ENCODE peak calls at places on chromosome 18, in four cellular contexts. D, L, J and P are unnamed samples.

GRCh38 chr18:32048507-32049091 is 30.0 kb downstream of the RNF125 start:
- DNase-seq in D (no peak), L (peak; percentile 23), J (no peak), P (no peak)

GRCh38 chr18:22032392-22032961 is 136.9 kb upstream of the GATA6 start:
- DNase-seq in D (no peak), L (no peak), J (no peak), P (no peak)

GRCh38 chr18:33612632-33613031 is 34.6 kb downstream of the ASXL3 start:
- DNase-seq in D (no peak), L (no peak), J (no peak), P (no peak)

GRCh38 chr18:55588876-55589595 is 1.0 kb upstream of the TCF4 start:
- DNase-seq in D (no peak), L (no peak), J (no peak), P (no peak)

GRCh38 chr18:61502472-61502871 is 169.2 kb downstream of the CDH20 start:
- DNase-seq in D (no peak), L (peak; percentile 21), J (no peak), P (no peak)

GRCh38 chr18:475202-475624 is 25.3 kb downstream of the COLEC12 start:
- DNase-seq in D (no peak), L (no peak), J (no peak), P (no peak)

GRCh38 chr18:76408480-76409067 is 86.5 kb downstream of the ZNF516 start:
- DNase-seq in D (no peak), L (no peak), J (peak; percentile 56), P (no peak)

GRCh38 chr18:75437979-75438378 is 10.5 kb upstream of the SMIM21 start:
- DNase-seq in D (no peak), L (no peak), J (no peak), P (no peak)

GRCh38 chr18:48785686-48786470 is 164.9 kb downstream of the SMAD7 start:
- DNase-seq in D (no peak), L (no peak), J (no peak), P (peak; percentile 58)

GRCh38 chr18:68267583-68267982 is 447.3 kb downstream of the TMX3 start:
- DNase-seq in D (no peak), L (no peak), J (no peak), P (no peak)

GRCh38 chr18:52995875-52996274 is 655.9 kb downstream of the DCC start:
- DNase-seq in D (no peak), L (no peak), J (no peak), P (no peak)

GRCh38 chr18:36321636-36322407 is 24.3 kb downstream of the FHOD3 start:
- DNase-seq in D (no peak), L (no peak), J (peak; percentile 76), P (no peak)

GRCh38 chr18:64202836-64203235 is 53.9 kb upstream of the LINC00305 start:
- DNase-seq in D (no peak), L (no peak), J (no peak), P (no peak)

GRCh38 chr18:59783138-59783537 is 85.9 kb upstream of the CCBE1 start:
- DNase-seq in D (no peak), L (no peak), J (no peak), P (no peak)

GRCh38 chr18:62606106-62606505 is 83.3 kb downstream of the ZCCHC2 start:
- DNase-seq in D (no peak), L (no peak), J (no peak), P (no peak)

GRCh38 chr18:57051586-57052044 is 95.3 kb upstream of the BOD1L2 start:
- DNase-seq in D (no peak), L (no peak), J (no peak), P (no peak)

GRCh38 chr18:39173022-39173421 is 1607.4 kb upstream of the CELF4 start:
- DNase-seq in D (no peak), L (no peak), J (no peak), P (no peak)

GRCh38 chr18:38868757-38869156 is 1303.2 kb upstream of the CELF4 start:
- DNase-seq in D (no peak), L (no peak), J (no peak), P (no peak)

GRCh38 chr18:48673456-48674197 is 134.8 kb downstream of the CTIF start:
- DNase-seq in D (no peak), L (no peak), J (no peak), P (peak; percentile 50)

GRCh38 chr18:48295586-48296311 is 113.4 kb downstream of the ZBTB7C start:
- DNase-seq in D (no peak), L (peak; percentile 15), J (no peak), P (peak; percentile 53)

GRCh38 chr18:61348230-61348629 is 15.0 kb downstream of the CDH20 start:
- DNase-seq in D (no peak), L (no peak), J (no peak), P (no peak)

GRCh38 chr18:37578886-37579513 is 13.4 kb upstream of the CELF4 start:
- DNase-seq in D (no peak), L (no peak), J (no peak), P (no peak)

GRCh38 chr18:77851798-77852197 is 602.1 kb downstream of the GALR1 start:
- DNase-seq in D (no peak), L (no peak), J (no peak), P (no peak)

DNA sequence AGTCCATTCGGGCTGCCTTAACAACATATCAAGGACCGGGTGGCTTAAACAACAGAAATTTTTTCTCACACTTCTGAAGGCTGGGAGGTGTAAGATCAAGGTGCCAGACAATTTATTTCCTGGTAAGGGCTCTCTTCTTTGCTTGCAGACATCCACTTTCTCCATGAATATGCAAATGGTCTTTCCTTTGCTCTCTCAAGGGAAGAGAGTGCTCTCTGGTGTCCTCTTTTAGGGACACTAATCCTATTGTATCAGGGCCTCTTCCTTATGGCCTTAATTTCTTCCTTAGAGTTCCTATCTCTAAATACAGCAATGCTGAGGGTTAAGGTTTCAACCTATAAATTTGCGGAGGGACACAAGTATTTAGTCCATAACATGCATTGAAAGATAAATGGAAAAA is 770.8 kb downstream of the DSC3 start:
- DNase-seq in D (no peak), L (no peak), J (no peak), P (no peak)
- TF ChIP-seq CTCF in D (no peak), L (no peak), J (no peak), P (no peak)

GRCh38 chr18:3455938-3456685 is 6.1 kb downstream of the TGIF1 start:
- DNase-seq in D (no peak), L (no peak), J (no peak), P (no peak)
- TF ChIP-seq POLR2A in D (no peak), L (no peak), J (no peak), P (no peak)

DNA sequence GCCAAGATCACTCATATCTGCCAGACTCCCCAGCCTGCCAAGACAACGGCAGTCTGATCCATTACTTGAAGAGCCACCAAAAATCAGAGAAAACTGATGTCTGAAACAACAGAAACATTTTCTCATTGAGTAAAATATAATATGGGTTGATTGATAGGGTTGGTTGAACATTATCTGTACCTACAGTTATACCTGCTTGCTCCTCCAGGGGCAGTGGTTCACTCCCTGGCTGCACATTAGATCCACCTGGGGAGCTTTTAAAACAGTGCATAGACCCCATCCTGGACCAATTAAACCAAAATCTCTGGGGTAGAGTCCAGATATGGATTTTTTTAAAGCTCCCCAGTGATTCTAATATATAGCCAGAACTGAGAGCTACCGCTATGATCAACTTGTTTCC is 43.6 kb upstream of the SLC14A2 start:
- DNase-seq in D (no peak), L (no peak), J (no peak), P (no peak)
- TF ChIP-seq CTCF in D (peak; percentile 31), L (no peak), J (no peak), P (peak; percentile 22)

DNA sequence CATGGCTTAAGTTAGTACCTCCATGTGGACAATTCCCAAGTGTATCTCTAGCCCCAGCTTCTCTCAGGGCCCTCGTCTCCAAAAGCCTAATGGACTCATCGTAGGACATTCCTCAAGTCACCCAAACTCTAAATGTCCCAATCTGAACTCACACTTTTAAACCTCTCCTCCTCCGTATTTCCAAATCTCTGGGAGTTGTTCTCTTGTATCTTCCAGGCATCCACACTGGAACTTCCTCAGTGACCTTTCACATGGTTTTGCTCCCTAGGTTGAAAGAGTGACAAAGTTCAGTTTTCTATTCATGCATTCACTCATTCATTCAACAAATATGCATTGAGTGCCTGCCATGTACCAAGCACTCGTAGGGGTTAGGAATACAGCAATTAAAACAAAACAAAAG is 220.2 kb downstream of the ALPK2 start:
- DNase-seq in D (no peak), L (no peak), J (no peak), P (no peak)
- TF ChIP-seq POLR2A in D (no peak), L (no peak), J (no peak), P (no peak)

DNA sequence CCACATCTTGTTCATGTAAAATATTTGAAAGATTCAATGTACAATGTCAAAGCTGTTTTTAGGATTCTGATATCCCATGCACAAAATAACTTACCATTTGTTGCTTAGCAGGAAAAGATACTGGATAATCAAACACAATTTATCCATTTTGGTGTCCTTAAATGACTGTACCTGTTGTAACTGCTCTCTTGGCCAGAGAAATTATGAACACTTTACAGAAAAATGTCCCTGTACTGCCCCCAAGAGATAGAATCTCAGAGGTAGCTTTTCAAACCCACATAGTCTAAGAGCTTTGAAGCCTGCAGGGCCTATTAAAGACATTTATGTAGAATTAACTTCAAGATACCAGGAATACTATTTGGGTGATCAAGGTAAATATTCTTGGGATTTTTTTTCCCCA is 12.2 kb upstream of the ME2 start:
- DNase-seq in D (no peak), L (no peak), J (no peak), P (no peak)
- TF ChIP-seq CTCF in D (peak; percentile 33), L (no peak), J (no peak), P (no peak)

DNA sequence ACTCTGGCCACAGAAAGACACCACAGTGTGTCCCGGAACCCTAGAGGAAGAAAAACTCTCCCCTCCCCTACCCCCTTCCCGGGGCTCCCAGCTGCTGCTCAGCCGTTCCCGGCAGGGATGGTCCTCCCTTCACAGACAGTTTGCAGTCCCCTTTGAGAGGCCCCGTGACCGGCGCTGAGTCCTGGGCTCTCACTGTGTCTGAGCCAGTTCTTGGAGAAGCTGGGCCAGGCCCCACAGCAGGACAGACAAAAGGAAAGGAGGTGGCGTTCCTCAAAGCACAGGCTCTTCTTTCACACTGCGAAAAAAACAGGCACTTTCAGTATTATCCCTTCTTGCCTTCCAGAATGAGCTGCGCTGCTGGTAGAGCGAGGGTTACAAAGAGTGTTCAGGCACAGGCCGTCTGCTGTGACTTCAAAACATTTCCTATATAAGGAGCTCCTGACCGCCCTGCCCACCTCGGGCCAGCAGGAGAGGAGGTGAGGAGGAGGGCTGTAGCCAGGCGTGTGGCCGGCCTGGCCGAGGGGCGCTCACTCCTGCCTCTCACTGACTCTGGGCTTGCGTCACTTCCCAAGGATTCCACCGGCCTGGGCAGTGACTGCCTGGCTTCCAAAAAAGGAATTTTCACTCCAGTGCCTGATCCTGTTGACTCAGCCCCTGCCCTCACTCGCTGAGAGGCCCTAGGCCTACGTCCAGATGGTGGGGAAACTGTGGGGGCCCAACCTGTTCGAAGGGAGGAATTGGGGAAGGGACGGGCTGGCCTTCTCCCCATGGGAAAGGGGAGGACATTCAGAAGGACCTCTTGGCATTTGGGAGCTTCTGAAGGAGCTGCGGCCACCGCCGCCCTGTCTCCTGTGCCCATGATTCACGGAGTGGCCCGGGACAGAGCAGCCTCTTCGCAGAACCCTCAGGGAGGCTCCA is 24.9 kb downstream of the CIDEA start:
- DNase-seq in D (peak; percentile 19), L (peak; percentile 93), J (peak; percentile 94), P (peak; percentile 91)
- TF ChIP-seq POLR2A in D (no peak), L (peak; percentile 29), J (peak; percentile 79), P (peak; percentile 36)

GRCh38 chr18:80026363-80026762 is 7.9 kb upstream of the RBFA start:
- DNase-seq in D (no peak), L (no peak), J (no peak), P (no peak)

GRCh38 chr18:80022613-80023012 is 11.6 kb upstream of the RBFA start:
- DNase-seq in D (no peak), L (no peak), J (no peak), P (no peak)

GRCh38 chr18:80023173-80023572 is 11.1 kb upstream of the RBFA start:
- DNase-seq in D (no peak), L (no peak), J (no peak), P (no peak)
- TF ChIP-seq CTCF in D (no peak), L (no peak), J (no peak), P (no peak)